ENCODE peak calls at places on chromosome 2, in four cellular contexts. One of them, this sample, is unnamed.

GRCh38 chr2:75846683-75847190 is 136.0 kb upstream of the GCFC2 start:
- DNase-seq in endothelial cell of umbilical vein: no peak
- DNase-seq in GM23248: no peak
- DNase-seq in PC-3: no peak
- DNase-seq in this sample: no peak

GRCh38 chr2:84838434-84839145 is 42.3 kb downstream of the TRABD2A start:
- DNase-seq in endothelial cell of umbilical vein: no peak
- DNase-seq in GM23248: peak; percentile 66
- DNase-seq in PC-3: no peak
- DNase-seq in this sample: no peak

GRCh38 chr2:5250482-5250881 is 441.7 kb upstream of the SOX11 start:
- DNase-seq in endothelial cell of umbilical vein: no peak
- DNase-seq in GM23248: no peak
- DNase-seq in PC-3: peak; percentile 57
- DNase-seq in this sample: no peak

GRCh38 chr2:179123272-179123662 is 73.3 kb upstream of the CCDC141 start:
- DNase-seq in endothelial cell of umbilical vein: no peak
- DNase-seq in GM23248: no peak
- DNase-seq in PC-3: no peak
- DNase-seq in this sample: no peak

GRCh38 chr2:26175716-26176615 is 3.1 kb downstream of the GAREM2 start:
- DNase-seq in endothelial cell of umbilical vein: no peak
- DNase-seq in GM23248: no peak
- DNase-seq in PC-3: no peak
- DNase-seq in this sample: no peak

GRCh38 chr2:129812071-129812470 is 167.4 kb upstream of the RAB6C start:
- DNase-seq in endothelial cell of umbilical vein: no peak
- DNase-seq in GM23248: no peak
- DNase-seq in PC-3: no peak
- DNase-seq in this sample: no peak

GRCh38 chr2:112588611-112589045 is 4.2 kb downstream of the CHCHD5 start:
- DNase-seq in endothelial cell of umbilical vein: no peak
- DNase-seq in GM23248: no peak
- DNase-seq in PC-3: no peak
- DNase-seq in this sample: no peak

GRCh38 chr2:228516019-228516418 is 334.5 kb upstream of the SPHKAP start:
- DNase-seq in endothelial cell of umbilical vein: no peak
- DNase-seq in GM23248: no peak
- DNase-seq in PC-3: no peak
- DNase-seq in this sample: no peak

GRCh38 chr2:70580352-70580751 is 26.7 kb upstream of the TGFA start:
- DNase-seq in endothelial cell of umbilical vein: no peak
- DNase-seq in GM23248: no peak
- DNase-seq in PC-3: no peak
- DNase-seq in this sample: no peak

GRCh38 chr2:27307545-27308358 is 493 bp downstream of the UCN start:
- DNase-seq in endothelial cell of umbilical vein: no peak
- DNase-seq in GM23248: peak; percentile 18
- DNase-seq in PC-3: no peak
- DNase-seq in this sample: no peak

GRCh38 chr2:123958011-123958410 is 67.1 kb upstream of the CNTNAP5 start:
- DNase-seq in endothelial cell of umbilical vein: no peak
- DNase-seq in GM23248: peak; percentile 2
- DNase-seq in PC-3: peak; percentile 74
- DNase-seq in this sample: no peak

GRCh38 chr2:123961576-123961975 is 63.5 kb upstream of the CNTNAP5 start:
- DNase-seq in endothelial cell of umbilical vein: no peak
- DNase-seq in GM23248: no peak
- DNase-seq in PC-3: no peak
- DNase-seq in this sample: no peak
- H3K27ac ChIP-seq in endothelial cell of umbilical vein: no peak overlapping the region
- H3K27ac ChIP-seq in GM23248: no peak overlapping the region
- H3K27ac ChIP-seq in PC-3: no peak overlapping the region
- H3K27ac ChIP-seq in this sample: no peak overlapping the region

GRCh38 chr2:45227347-45227746 is 218.1 kb upstream of the SIX2 start:
- DNase-seq in endothelial cell of umbilical vein: no peak
- DNase-seq in GM23248: no peak
- DNase-seq in PC-3: no peak
- DNase-seq in this sample: no peak
- H3K9me3 ChIP-seq in endothelial cell of umbilical vein: no peaks in the 10 kb centered on the region
- H3K9me3 ChIP-seq in GM23248: peaks cover 4% of the 10 kb centered on the region
- H3K9me3 ChIP-seq in PC-3: no peaks in the 10 kb centered on the region
- H3K9me3 ChIP-seq in this sample: peaks cover 9% of the 10 kb centered on the region

GRCh38 chr2:55236992-55237543 is 4.6 kb downstream of the RPS27A start:
- DNase-seq in endothelial cell of umbilical vein: no peak
- DNase-seq in GM23248: no peak
- DNase-seq in PC-3: no peak
- DNase-seq in this sample: no peak
- H3K27ac ChIP-seq in endothelial cell of umbilical vein: no peak overlapping the region
- H3K27ac ChIP-seq in GM23248: peak overlapping the region; percentile 5
- H3K27ac ChIP-seq in PC-3: no peak overlapping the region
- H3K27ac ChIP-seq in this sample: no peak overlapping the region

GRCh38 chr2:239005586-239005985 is 157.7 kb downstream of the TWIST2 start:
- DNase-seq in endothelial cell of umbilical vein: no peak
- DNase-seq in GM23248: no peak
- DNase-seq in PC-3: no peak
- DNase-seq in this sample: no peak

GRCh38 chr2:239002960-239003932 is 155.4 kb downstream of the TWIST2 start:
- DNase-seq in endothelial cell of umbilical vein: no peak
- DNase-seq in GM23248: peak; percentile 80
- DNase-seq in PC-3: peak; percentile 66
- DNase-seq in this sample: no peak

GRCh38 chr2:239002591-239002959 is 154.7 kb downstream of the TWIST2 start:
- DNase-seq in endothelial cell of umbilical vein: no peak
- DNase-seq in GM23248: no peak
- DNase-seq in PC-3: no peak
- DNase-seq in this sample: no peak

GRCh38 chr2:239001794-239002193 is 153.9 kb downstream of the TWIST2 start:
- DNase-seq in endothelial cell of umbilical vein: no peak
- DNase-seq in GM23248: no peak
- DNase-seq in PC-3: no peak
- DNase-seq in this sample: no peak

DNA sequence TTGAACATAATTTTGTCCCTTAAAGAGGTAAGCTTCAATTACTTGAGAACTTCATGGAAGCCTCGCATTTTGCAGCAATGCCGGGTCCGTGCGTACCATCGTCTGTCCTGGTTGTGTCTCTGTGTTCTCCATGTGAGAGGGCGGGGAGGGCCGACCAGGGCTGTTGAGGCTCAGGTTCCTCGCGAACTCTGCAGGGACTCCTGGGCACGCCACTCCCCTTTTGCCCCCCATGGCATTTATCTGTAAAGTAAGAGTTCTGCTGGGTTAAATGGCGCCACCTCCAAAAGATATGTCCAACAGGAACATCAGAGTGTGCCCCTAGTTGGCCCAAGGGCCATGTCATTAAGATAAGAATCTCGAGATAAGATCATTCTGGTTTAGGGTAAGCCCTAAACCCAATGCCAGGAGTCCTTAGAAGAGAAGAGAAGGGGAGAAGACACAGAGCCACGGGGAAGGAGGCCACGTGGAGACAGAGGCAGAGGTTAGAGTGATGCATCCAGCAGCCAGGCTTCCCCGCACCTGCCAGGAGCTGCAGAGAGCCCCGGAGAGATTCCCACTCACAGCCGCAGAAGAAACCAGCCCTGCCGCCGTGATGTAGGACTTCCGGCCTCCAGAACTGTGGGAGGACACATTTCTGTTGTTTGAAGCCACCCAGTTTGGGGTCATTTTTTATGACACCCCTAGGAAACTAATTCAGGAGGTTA is 156.2 kb downstream of the TWIST2 start:
- DNase-seq in endothelial cell of umbilical vein: no peak
- DNase-seq in GM23248: no peak
- DNase-seq in PC-3: no peak
- DNase-seq in this sample: no peak
- H3K9me3 ChIP-seq in endothelial cell of umbilical vein: no peaks in the 10 kb centered on the region
- H3K9me3 ChIP-seq in GM23248: no peaks in the 10 kb centered on the region
- H3K9me3 ChIP-seq in PC-3: no peaks in the 10 kb centered on the region
- H3K9me3 ChIP-seq in this sample: no peaks in the 10 kb centered on the region

DNA sequence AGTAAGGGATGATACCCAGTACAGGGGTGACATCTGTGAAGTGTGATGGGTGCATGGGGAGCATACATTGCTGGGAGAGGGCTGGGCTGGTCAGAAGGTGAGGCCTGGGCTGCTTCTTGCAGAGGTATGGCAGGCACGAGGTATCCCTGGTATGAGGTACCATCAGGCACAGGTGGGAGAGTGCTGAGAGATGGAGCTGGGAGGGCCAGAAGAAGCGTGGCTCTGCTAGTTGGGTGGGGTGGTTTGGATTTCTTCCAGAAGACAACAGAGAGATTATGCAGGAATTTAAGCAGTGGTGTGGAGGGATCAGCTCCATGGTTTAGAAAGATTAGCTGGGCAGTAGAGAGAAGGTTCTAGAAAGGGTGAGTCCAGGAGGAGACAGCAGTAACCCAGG is 181.9 kb upstream of the HAAO start:
- DNase-seq in endothelial cell of umbilical vein: no peak
- DNase-seq in GM23248: no peak
- DNase-seq in PC-3: no peak
- DNase-seq in this sample: no peak
- H3K27ac ChIP-seq in endothelial cell of umbilical vein: no peak overlapping the region
- H3K27ac ChIP-seq in GM23248: peak overlapping the region; percentile 64
- H3K27ac ChIP-seq in PC-3: no peak overlapping the region
- H3K27ac ChIP-seq in this sample: peak overlapping the region; percentile 83

GRCh38 chr2:125095826-125096225 is 1070.7 kb downstream of the CNTNAP5 start:
- DNase-seq in endothelial cell of umbilical vein: no peak
- DNase-seq in GM23248: no peak
- DNase-seq in PC-3: no peak
- DNase-seq in this sample: no peak
- H3K9me3 ChIP-seq in endothelial cell of umbilical vein: no peaks in the 10 kb centered on the region
- H3K9me3 ChIP-seq in GM23248: no peaks in the 10 kb centered on the region
- H3K9me3 ChIP-seq in PC-3: peaks cover 3% of the 10 kb centered on the region
- H3K9me3 ChIP-seq in this sample: no peaks in the 10 kb centered on the region

GRCh38 chr2:74420006-74420405 is 1.4 kb downstream of the C2orf81 start:
- DNase-seq in endothelial cell of umbilical vein: no peak
- DNase-seq in GM23248: no peak
- DNase-seq in PC-3: no peak
- DNase-seq in this sample: no peak

GRCh38 chr2:74424139-74424992 is 2.8 kb downstream of the WDR54 start:
- DNase-seq in endothelial cell of umbilical vein: no peak
- DNase-seq in GM23248: no peak
- DNase-seq in PC-3: peak; percentile 11
- DNase-seq in this sample: no peak

GRCh38 chr2:74423226-74424095 is 1.9 kb downstream of the WDR54 start:
- DNase-seq in endothelial cell of umbilical vein: no peak
- DNase-seq in GM23248: no peak
- DNase-seq in PC-3: no peak
- DNase-seq in this sample: no peak

GRCh38 chr2:74419345-74419744 is 2.1 kb downstream of the C2orf81 start:
- DNase-seq in endothelial cell of umbilical vein: no peak
- DNase-seq in GM23248: no peak
- DNase-seq in PC-3: no peak
- DNase-seq in this sample: no peak

DNA sequence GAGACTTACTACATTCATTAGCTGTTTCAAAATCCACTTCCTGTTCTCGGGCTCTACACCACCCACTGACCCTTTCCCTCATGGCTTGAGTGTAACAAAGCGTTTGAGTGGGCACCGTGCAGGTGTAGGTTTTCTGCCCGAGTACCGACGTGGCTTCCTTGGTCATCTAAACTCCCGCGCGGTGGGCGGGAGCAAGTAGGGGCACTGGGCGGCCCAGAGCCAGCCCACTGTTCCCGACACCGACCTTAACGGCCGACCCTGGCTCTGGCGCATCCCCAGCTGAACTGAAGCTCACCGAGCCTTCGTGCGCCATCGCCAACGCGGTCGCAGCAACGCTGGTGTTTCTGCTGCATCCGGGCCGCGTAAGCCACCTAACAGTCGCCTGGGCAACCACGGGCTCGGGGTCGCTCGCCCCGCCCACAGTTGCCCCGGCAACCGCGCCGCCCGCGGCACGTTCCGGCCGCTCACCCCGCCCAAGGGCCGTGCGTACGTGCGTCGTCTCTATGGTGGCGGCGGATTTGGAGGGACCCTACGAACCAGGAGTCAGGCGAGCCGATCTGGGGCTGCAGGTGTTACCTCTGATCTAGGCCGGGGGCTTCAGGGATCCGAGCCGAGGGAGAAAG is at the start of the genes C2orf81 and WDR54:
- DNase-seq in endothelial cell of umbilical vein: peak; percentile 86
- DNase-seq in GM23248: peak; percentile 97
- DNase-seq in PC-3: peak; percentile 94
- DNase-seq in this sample: peak; percentile 41
- H3K27ac ChIP-seq in endothelial cell of umbilical vein: no peak within 1 kb of the TSS
- H3K27ac ChIP-seq in GM23248: peak within 1 kb of the TSS; percentile 88
- H3K27ac ChIP-seq in PC-3: peak within 1 kb of the TSS; percentile 49
- H3K27ac ChIP-seq in this sample: peak within 1 kb of the TSS; percentile 33

This sample was measured in esophagus squamous epithelium.